ENCODE peak calls at places on chromosomes 4 and X, in four cellular contexts. E is glutamatergic neuron, I is cardiac muscle cell, C is SJCRH30. K is an unnamed sample.

GRCh38 chr4:89134775-89135319 is 23.5 kb downstream of the TIGD2 start:
- DNase-seq in I (no peak), E (no peak), C (no peak), K (no peak)

GRCh38 chrX:118495061-118495921 is at the start of gene DOCK11:
- DNase-seq in I (peak; percentile 79), C (peak; percentile 84), E (peak; percentile 80), K (peak; percentile 58)

GRCh38 chr4:131348258-131348657 is 1800.8 kb upstream of the PCDH10 start:
- DNase-seq in I (no peak), E (no peak), C (no peak), K (no peak)

GRCh38 chr4:4985036-4985435 is 34.2 kb downstream of the CYTL1 start:
- DNase-seq in I (no peak), E (no peak), C (no peak), K (no peak)

GRCh38 chrX:123835661-123836371 is 24.0 kb upstream of the XIAP start:
- DNase-seq in E (no peak), C (no peak), I (no peak), K (no peak)

GRCh38 chr4:25813705-25814104 is 49.1 kb downstream of the SEL1L3 start:
- DNase-seq in E (no peak), I (no peak), C (peak; percentile 42), K (no peak)

GRCh38 chrX:37684918-37685317 is 673 bp upstream of the XK start:
- DNase-seq in I (no peak), C (no peak), E (no peak), K (no peak)

GRCh38 chrX:24423960-24424359 is 41.1 kb upstream of the PDK3 start:
- DNase-seq in E (no peak), C (no peak), I (no peak), K (no peak)

GRCh38 chr4:1492636-1493539 is 86.6 kb upstream of the NKX1-1 start:
- DNase-seq in I (no peak), E (no peak), C (peak; percentile 90), K (peak; percentile 3)

GRCh38 chr4:168876106-168876505 is 133.9 kb downstream of the CBR4 start:
- DNase-seq in E (no peak), C (no peak), I (no peak), K (no peak)

GRCh38 chrX:75156537-75156945 is 458 bp upstream of the ABCB7 start:
- DNase-seq in E (no peak), I (no peak), C (peak; percentile 11), K (no peak)

GRCh38 chrX:30673884-30674598 is 20.8 kb downstream of the GK start:
- DNase-seq in E (no peak), C (no peak), I (no peak), K (no peak)

GRCh38 chr4:140046573-140046972 is 107.4 kb downstream of the MAML3 start:
- DNase-seq in C (no peak), I (peak; percentile 29), E (no peak), K (no peak)

GRCh38 chrX:40908857-40909475 is 173.6 kb upstream of the MED14 start:
- DNase-seq in C (no peak), E (no peak), I (no peak), K (no peak)

GRCh38 chr4:145709336-145709735 is 29.4 kb downstream of the C4orf51 start:
- DNase-seq in C (no peak), E (no peak), I (no peak), K (no peak)

GRCh38 chr4:7320413-7320812 is 114.3 kb downstream of the PSAPL1 start:
- DNase-seq in C (no peak), I (no peak), E (no peak), K (no peak)

GRCh38 chrX:100874240-100874798 is at the start of gene NOX1:
- DNase-seq in I (no peak), C (no peak), E (no peak), K (no peak)